ENCODE peak calls at places on chromosomes 3 and 15, in five cellular contexts. One of them, this sample, is unnamed.
A peak's percentile ranks its signal among the peaks of the same experiment; 100 is the strongest.

GRCh38 chr3:15120986-15121385 is 22.0 kb upstream of the RBSN start:
- DNase-seq in RPMI8226: peak; percentile 94
- DNase-seq in small intestine: no peak
- DNase-seq in colonic mucosa: no peak
- DNase-seq in neural crest cell: no peak
- DNase-seq in this sample: no peak

GRCh38 chr15:43828061-43828657 is 1.4 kb downstream of the WDR76 start:
- DNase-seq in RPMI8226: peak; percentile 29
- DNase-seq in small intestine: no peak
- DNase-seq in colonic mucosa: no peak
- DNase-seq in neural crest cell: no peak
- DNase-seq in this sample: no peak

GRCh38 chr3:137259709-137260108 is 301.9 kb downstream of the IL20RB start:
- DNase-seq in RPMI8226: no peak
- DNase-seq in small intestine: no peak
- DNase-seq in colonic mucosa: no peak
- DNase-seq in neural crest cell: no peak
- DNase-seq in this sample: no peak

GRCh38 chr3:149227591-149228268 is 6.1 kb upstream of the CP start:
- DNase-seq in RPMI8226: no peak
- DNase-seq in small intestine: no peak
- DNase-seq in colonic mucosa: no peak
- DNase-seq in neural crest cell: no peak
- DNase-seq in this sample: no peak

GRCh38 chr3:113758389-113759029 is 11.7 kb downstream of the ATP6V1A start:
- DNase-seq in RPMI8226: no peak
- DNase-seq in small intestine: no peak
- DNase-seq in colonic mucosa: no peak
- DNase-seq in neural crest cell: no peak
- DNase-seq in this sample: peak; percentile 9

GRCh38 chr15:26260517-26261133 is 397.5 kb upstream of the ATP10A start:
- DNase-seq in RPMI8226: peak; percentile 54
- DNase-seq in small intestine: no peak
- DNase-seq in colonic mucosa: no peak
- DNase-seq in neural crest cell: peak; percentile 50
- DNase-seq in this sample: no peak

GRCh38 chr3:108092556-108092955 is 1.7 kb upstream of the CD47 start:
- DNase-seq in RPMI8226: no peak
- DNase-seq in small intestine: no peak
- DNase-seq in colonic mucosa: no peak
- DNase-seq in neural crest cell: no peak
- DNase-seq in this sample: no peak

GRCh38 chr15:38275951-38276350 is 23.3 kb downstream of the SPRED1 start:
- DNase-seq in RPMI8226: no peak
- DNase-seq in small intestine: no peak
- DNase-seq in colonic mucosa: no peak
- DNase-seq in neural crest cell: no peak
- DNase-seq in this sample: peak; percentile 10

GRCh38 chr15:79028411-79028964 is 62.1 kb downstream of the RASGRF1 start:
- DNase-seq in RPMI8226: peak; percentile 65
- DNase-seq in small intestine: peak; percentile 9
- DNase-seq in colonic mucosa: peak; percentile 27
- DNase-seq in neural crest cell: peak; percentile 73
- DNase-seq in this sample: peak; percentile 56

GRCh38 chr15:33076937-33077336 is 117.6 kb downstream of the FMN1 start:
- DNase-seq in RPMI8226: no peak
- DNase-seq in small intestine: no peak
- DNase-seq in colonic mucosa: no peak
- DNase-seq in neural crest cell: no peak
- DNase-seq in this sample: no peak

GRCh38 chr3:23253214-23253613 is 50.1 kb downstream of the UBE2E2 start:
- DNase-seq in RPMI8226: no peak
- DNase-seq in small intestine: no peak
- DNase-seq in colonic mucosa: no peak
- DNase-seq in neural crest cell: no peak
- DNase-seq in this sample: no peak

GRCh38 chr15:29034593-29035364 is 149.0 kb downstream of the APBA2 start:
- DNase-seq in RPMI8226: no peak
- DNase-seq in small intestine: no peak
- DNase-seq in colonic mucosa: no peak
- DNase-seq in neural crest cell: no peak
- DNase-seq in this sample: no peak

GRCh38 chr3:179503640-179504039 is 52.4 kb upstream of the GNB4 start:
- DNase-seq in RPMI8226: no peak
- DNase-seq in small intestine: no peak
- DNase-seq in colonic mucosa: no peak
- DNase-seq in neural crest cell: no peak
- DNase-seq in this sample: no peak

GRCh38 chr3:151100076-151100475 is 14.6 kb downstream of the MED12L start:
- DNase-seq in RPMI8226: no peak
- DNase-seq in small intestine: no peak
- DNase-seq in colonic mucosa: no peak
- DNase-seq in neural crest cell: no peak
- DNase-seq in this sample: no peak

GRCh38 chr3:58188173-58188564 is 22.6 kb downstream of the DNASE1L3 start:
- DNase-seq in RPMI8226: no peak
- DNase-seq in small intestine: no peak
- DNase-seq in colonic mucosa: no peak
- DNase-seq in neural crest cell: no peak
- DNase-seq in this sample: no peak

GRCh38 chr3:81299486-81299885 is 462.0 kb downstream of the GBE1 start:
- DNase-seq in RPMI8226: no peak
- DNase-seq in small intestine: no peak
- DNase-seq in colonic mucosa: no peak
- DNase-seq in neural crest cell: no peak
- DNase-seq in this sample: no peak

GRCh38 chr15:100968043-100968966 is 49.1 kb downstream of the LRRK1 start:
- DNase-seq in RPMI8226: no peak
- DNase-seq in small intestine: no peak
- DNase-seq in colonic mucosa: no peak
- DNase-seq in neural crest cell: no peak
- DNase-seq in this sample: peak; percentile 8

This sample was measured in HTR-8/SVneo.